ENCODE peak calls at places on chromosomes 7 and 10, in five cellular contexts. T, N, C, I and M are unnamed samples.

GRCh38 chr10:69087600-69088470 is at the start of gene SRGN:
- DNase-seq in C (peak), T (peak), I (no peak), N (peak), M (no peak)

GRCh38 chr10:13201132-13201531 is 33.0 kb downstream of the UCMA start:
- DNase-seq in C (no peak), N (no peak), T (peak), I (no peak), M (no peak)

GRCh38 chr7:132969520-132969919 is 112.4 kb downstream of the CHCHD3 start:
- DNase-seq in I (no peak), T (no peak), C (no peak), N (no peak), M (no peak)

GRCh38 chr7:70829221-70830059 is 302.5 kb upstream of the GALNT17 start:
- DNase-seq in C (peak), I (peak), N (peak), T (peak), M (peak)

GRCh38 chr10:29703276-29703675 is 68.5 kb upstream of the SVIL start:
- DNase-seq in I (peak), N (no peak), C (no peak), T (no peak), M (peak)

GRCh38 chr10:75480374-75480773 is 49.0 kb downstream of the LRMDA start:
- DNase-seq in T (no peak), C (no peak), N (no peak), I (no peak), M (no peak)

GRCh38 chr10:87861566-87861952 is 1.8 kb downstream of the KLLN start:
- DNase-seq in I (no peak), N (peak), C (peak), T (peak), M (no peak)

GRCh38 chr10:57972783-57973182 is 294.9 kb downstream of the IPMK start:
- DNase-seq in T (no peak), I (no peak), N (no peak), C (no peak), M (no peak)

GRCh38 chr10:132518572-132519381 is 18.8 kb upstream of the INPP5A start:
- DNase-seq in T (no peak), N (peak), I (peak), C (peak), M (no peak)

GRCh38 chr10:71835671-71836593 is 15.1 kb downstream of the PSAP start:
- DNase-seq in C (peak), I (peak), T (peak), N (peak), M (peak)